ENCODE peak calls at places on chromosome 2, in seven cellular contexts. N is upper lobe of right lung, V is RWPE1, F is choroid plexus epithelial cell, H is fibroblast of the aortic adventitia, Q is mesothelial cell of epicardium, J is sigmoid colon. C is an unnamed sample.
A peak's percentile ranks its signal among the peaks of the same experiment; 100 is the strongest.

GRCh38 chr2:208183526-208183925 is 6.3 kb downstream of the C2orf80 start:
- DNase-seq in N (no peak), V (no peak), F (no peak), H (no peak), Q (no peak), J (no peak), C (no peak)

GRCh38 chr2:36482576-36483214 is 115.3 kb downstream of the FEZ2 start:
- DNase-seq in N (no peak), V (no peak), F (peak; percentile 93), H (no peak), Q (no peak), J (no peak), C (no peak)

GRCh38 chr2:63054812-63055509 is 4.3 kb downstream of the OTX1 start:
- DNase-seq in N (no peak), V (no peak), F (no peak), H (no peak), Q (no peak), J (no peak), C (no peak)

GRCh38 chr2:241853651-241854341 is 4.9 kb downstream of the PDCD1 start:
- DNase-seq in N (peak; percentile 62), V (no peak), F (no peak), H (no peak), Q (no peak), J (peak; percentile 58), C (no peak)

GRCh38 chr2:20093263-20094141 is 42.1 kb upstream of the LAPTM4A start:
- DNase-seq in N (no peak), V (peak; percentile 37), F (peak; percentile 88), H (peak; percentile 88), Q (no peak), J (peak; percentile 80), C (no peak)

GRCh38 chr2:29225814-29226213 is 110.6 kb downstream of the CLIP4 start:
- DNase-seq in N (no peak), V (no peak), F (no peak), H (no peak), Q (no peak), J (peak; percentile 33), C (no peak)

GRCh38 chr2:200765139-200765951 is 46.4 kb upstream of the BZW1 start:
- DNase-seq in N (no peak), V (peak; percentile 84), F (peak; percentile 97), H (peak; percentile 97), Q (no peak), J (no peak), C (no peak)

GRCh38 chr2:180240774-180241173 is 233.7 kb upstream of the CWC22 start:
- DNase-seq in N (no peak), V (peak; percentile 17), F (peak; percentile 56), H (peak; percentile 56), Q (no peak), J (no peak), C (no peak)

GRCh38 chr2:5070257-5070656 is 621.9 kb upstream of the SOX11 start:
- DNase-seq in N (no peak), V (peak; percentile 7), F (peak; percentile 45), H (no peak), Q (no peak), J (no peak), C (no peak)

GRCh38 chr2:215693269-215693998 is 257.6 kb upstream of the FN1 start:
- DNase-seq in N (no peak), V (peak; percentile 45), F (peak; percentile 88), H (peak; percentile 93), Q (no peak), J (no peak), C (no peak)

GRCh38 chr2:83081835-83082522 is 1377.1 kb downstream of the SUCLG1 start:
- DNase-seq in N (no peak), V (peak; percentile 15), F (peak; percentile 91), H (peak; percentile 68), Q (no peak), J (no peak), C (no peak)

GRCh38 chr2:72141881-72142742 is 5.5 kb downstream of the CYP26B1 start:
- DNase-seq in N (peak; percentile 46), V (no peak), F (no peak), H (no peak), Q (no peak), J (peak; percentile 52), C (no peak)

GRCh38 chr2:237540823-237541222 is 25.6 kb upstream of the PRLH start:
- DNase-seq in N (no peak), V (peak; percentile 49), F (peak; percentile 76), H (peak; percentile 80), Q (no peak), J (peak; percentile 80), C (no peak)

GRCh38 chr2:159045545-159046454 is 77.4 kb downstream of the TANC1 start:
- DNase-seq in N (no peak), V (no peak), F (peak; percentile 57), H (peak; percentile 67), Q (no peak), J (no peak), C (no peak)

GRCh38 chr2:228798931-228799588 is 472.0 kb downstream of the PID1 start:
- DNase-seq in N (no peak), V (no peak), F (no peak), H (no peak), Q (no peak), J (no peak), C (no peak)

GRCh38 chr2:176156959-176157498 is at the start of gene HOXD3:
- DNase-seq in N (no peak), V (no peak), F (no peak), H (no peak), Q (no peak), J (no peak), C (no peak)

GRCh38 chr2:64514018-64514417 is 10.1 kb upstream of the AFTPH start:
- DNase-seq in N (no peak), V (no peak), F (no peak), H (peak; percentile 26), Q (no peak), J (no peak), C (no peak)

GRCh38 chr2:188132385-188132784 is 159.3 kb upstream of the GULP1 start:
- DNase-seq in N (no peak), V (no peak), F (peak; percentile 75), H (no peak), Q (no peak), J (no peak), C (no peak)

GRCh38 chr2:188134241-188134640 is 157.4 kb upstream of the GULP1 start:
- DNase-seq in N (no peak), V (no peak), F (no peak), H (no peak), Q (no peak), J (no peak), C (no peak)

GRCh38 chr2:188129677-188130076 is 162.0 kb upstream of the GULP1 start:
- DNase-seq in N (no peak), V (no peak), F (no peak), H (no peak), Q (no peak), J (no peak), C (no peak)

GRCh38 chr2:188131281-188131680 is 160.4 kb upstream of the GULP1 start:
- DNase-seq in N (no peak), V (no peak), F (no peak), H (no peak), Q (no peak), J (no peak), C (no peak)

DNA sequence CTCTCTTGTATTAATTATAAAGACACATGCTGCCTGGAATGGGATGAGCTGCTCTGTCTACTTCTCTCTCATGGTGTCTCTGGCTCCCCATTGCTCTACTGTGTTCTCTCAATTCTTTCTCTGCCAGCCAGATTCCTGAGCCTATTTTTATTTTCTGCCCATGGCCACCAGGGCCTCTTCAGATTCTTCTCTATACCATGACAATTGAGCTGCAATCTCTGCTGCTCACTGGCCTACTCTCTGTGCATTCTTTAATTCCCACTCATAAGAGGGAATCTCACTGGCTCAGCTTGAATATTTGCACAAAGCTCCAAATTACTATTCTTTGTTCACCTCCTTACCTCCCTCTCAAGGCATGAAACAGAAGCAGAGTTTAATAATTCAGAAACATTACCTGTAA is 161.4 kb upstream of the GULP1 start:
- DNase-seq in N (no peak), V (no peak), F (no peak), H (no peak), Q (no peak), J (no peak), C (no peak)
- TF ChIP-seq CTCF in N (no peak), V (no peak), F (no peak), H (no peak), Q (no peak), J (no peak), C (no peak)

DNA sequence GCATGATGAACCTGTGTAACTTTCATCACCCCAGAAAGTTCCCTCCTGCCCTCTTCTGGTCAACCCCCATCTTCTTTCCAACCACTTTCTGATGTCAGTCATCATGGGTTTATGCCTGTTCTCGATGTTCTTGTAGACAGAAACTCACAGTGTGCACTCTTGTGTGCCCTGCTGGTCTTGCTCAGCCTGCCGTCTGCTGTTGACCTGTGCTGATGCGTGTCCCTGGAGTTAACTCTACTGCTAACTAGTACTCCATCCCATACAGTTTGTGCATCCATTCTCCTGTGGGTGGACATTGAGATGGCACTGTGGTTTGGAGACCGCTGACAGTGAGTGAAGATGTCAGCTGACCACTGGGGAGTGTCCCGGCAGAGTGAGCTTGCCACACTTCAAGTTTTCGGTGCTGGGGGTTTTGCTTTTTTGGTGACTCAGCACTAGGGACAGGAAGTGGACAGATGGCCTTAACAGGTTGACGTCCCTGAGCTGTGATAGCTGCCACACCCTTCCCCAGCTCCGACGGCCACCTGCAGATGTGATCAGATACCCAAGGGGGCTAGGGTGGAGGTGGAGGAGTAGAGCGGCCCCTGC is 14.8 kb downstream of the KLHL29 start:
- DNase-seq in N (no peak), V (no peak), F (no peak), H (no peak), Q (no peak), J (no peak), C (no peak)
- TF ChIP-seq CTCF in N (no peak), V (no peak), F (no peak), H (no peak), Q (no peak), J (no peak), C (no peak)

DNA sequence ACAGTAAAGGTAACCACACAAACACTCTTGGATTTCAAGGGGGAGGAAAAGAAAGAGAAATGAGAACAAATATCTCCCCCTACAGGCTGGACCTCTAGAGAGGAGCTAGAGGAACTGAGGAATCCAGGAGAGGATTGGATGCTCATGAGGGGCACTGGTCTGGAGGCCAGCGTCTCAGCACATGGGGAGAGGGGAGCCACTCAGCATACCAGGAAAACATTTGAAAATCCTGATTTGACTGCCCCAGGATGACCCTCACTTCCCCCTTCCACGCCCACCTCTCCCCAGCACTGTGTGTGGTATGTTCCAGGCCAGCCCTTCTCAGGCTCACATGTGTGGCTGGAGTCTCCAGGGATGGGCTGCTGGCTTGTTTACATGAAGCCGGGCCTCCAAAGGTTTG is 396.8 kb upstream of the ID2 start:
- DNase-seq in N (no peak), V (no peak), F (peak; percentile 17), H (peak; percentile 30), Q (no peak), J (no peak), C (no peak)
- TF ChIP-seq CTCF in N (peak; percentile 14), V (no peak), F (peak; percentile 40), H (peak; percentile 30), Q (no peak), J (no peak), C (no peak)

DNA sequence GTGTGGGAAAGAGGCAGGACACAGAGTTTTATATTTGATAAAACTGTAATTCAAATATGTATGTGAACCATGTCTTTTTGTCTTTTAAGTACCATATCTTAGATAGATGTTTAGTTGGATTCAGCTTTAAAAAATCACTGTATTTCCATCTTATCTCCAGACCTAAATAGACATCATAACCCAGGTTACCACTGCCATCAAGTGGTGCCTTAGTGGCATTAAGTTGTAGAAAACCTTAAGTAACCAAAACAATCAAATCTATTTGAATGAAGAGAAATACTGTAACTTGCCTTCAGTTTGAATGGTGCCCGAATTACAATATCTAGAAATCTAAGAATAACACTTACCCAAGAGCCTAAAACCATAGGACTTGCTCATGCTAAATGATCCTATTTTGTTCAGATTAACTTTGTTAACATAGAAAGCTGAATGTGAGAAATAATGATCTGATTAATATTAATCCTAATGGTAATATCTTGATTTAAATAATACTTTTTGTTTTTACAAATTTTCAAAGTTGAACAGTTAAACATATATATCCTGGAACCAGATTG is 92.5 kb upstream of the MAP2 start:
- DNase-seq in N (no peak), V (peak; percentile 15), F (peak; percentile 75), H (peak; percentile 77), Q (no peak), J (no peak), C (no peak)
- TF ChIP-seq CTCF in N (peak; percentile 21), V (peak; percentile 29), F (peak; percentile 54), H (peak; percentile 53), Q (peak; percentile 28), J (no peak), C (peak; percentile 56)